ENCODE peak calls at places on chromosomes 3 and 15, in nine cellular contexts. G is endodermal cell; Q is effector memory CD4-positive, alpha-beta T cell; L is PC-3; T is CD4-positive, alpha-beta memory T cell; I is GM23338; B is CD8-positive, alpha-beta T cell; N is body of pancreas; E is breast epithelium. H is an unnamed sample.

GRCh38 chr3:134239538-134239937 is 11.1 kb downstream of the RYK start:
- DNase-seq in G (no peak), Q (no peak), L (peak), T (no peak), I (no peak), B (no peak), N (no peak), E (no peak), H (no peak)

GRCh38 chr15:62566248-62566647 is 401.2 kb upstream of the C2CD4B start:
- DNase-seq in G (no peak), Q (no peak), L (peak), T (no peak), I (no peak), B (no peak), N (no peak), E (no peak), H (no peak)

GRCh38 chr3:51946796-51947195 is 4.6 kb downstream of the PARP3 start:
- DNase-seq in G (no peak), Q (no peak), L (no peak), T (no peak), I (no peak), B (no peak), N (no peak), E (no peak), H (no peak)

GRCh38 chr3:15926866-15927265 is 129.1 kb upstream of the ANKRD28 start:
- DNase-seq in G (no peak), Q (no peak), L (no peak), T (no peak), I (no peak), B (no peak), N (no peak), E (no peak), H (no peak)

GRCh38 chr15:32677238-32677750 is 35.8 kb downstream of the SCG5 start:
- DNase-seq in G (no peak), Q (no peak), L (no peak), T (no peak), I (no peak), B (no peak), N (no peak), E (no peak), H (no peak)

GRCh38 chr3:42518800-42519567 is 16.5 kb downstream of the VIPR1 start:
- DNase-seq in G (peak), Q (peak), L (no peak), T (peak), I (peak), B (peak), N (peak), E (no peak), H (no peak)

GRCh38 chr15:23890218-23890617 is 203.1 kb upstream of the NDN start:
- DNase-seq in G (no peak), Q (no peak), L (no peak), T (no peak), I (no peak), B (no peak), N (no peak), E (no peak), H (no peak)

GRCh38 chr3:127233371-127233770 is 40.4 kb downstream of the PRR23E start:
- DNase-seq in G (peak), Q (no peak), L (peak), T (no peak), I (peak), B (no peak), N (no peak), E (no peak), H (no peak)

GRCh38 chr15:98731712-98732450 is 83.5 kb downstream of the IGF1R start:
- DNase-seq in G (peak), Q (no peak), L (no peak), T (no peak), I (no peak), B (no peak), N (no peak), E (no peak), H (no peak)

GRCh38 chr3:47578119-47578630 is 490 bp downstream of the CSPG5 start:
- DNase-seq in G (peak), Q (peak), L (no peak), T (peak), I (peak), B (peak), N (peak), E (no peak), H (no peak)

GRCh38 chr15:61584410-61584809 is 355.3 kb upstream of the RORA start:
- DNase-seq in G (no peak), Q (no peak), L (peak), T (no peak), I (no peak), B (no peak), N (no peak), E (no peak), H (no peak)

GRCh38 chr3:179768080-179768479 is 115.2 kb downstream of the USP13 start:
- DNase-seq in G (peak), Q (no peak), L (peak), T (no peak), I (peak), B (no peak), N (peak), E (no peak), H (peak)

GRCh38 chr3:7764091-7764490 is 737.5 kb upstream of the LMCD1 start:
- DNase-seq in G (no peak), Q (no peak), L (no peak), T (no peak), I (no peak), B (no peak), N (no peak), E (no peak), H (no peak)

GRCh38 chr15:75044258-75044878 is 21.0 kb downstream of the PPCDC start:
- DNase-seq in G (no peak), Q (no peak), L (no peak), T (no peak), I (no peak), B (no peak), N (no peak), E (no peak), H (no peak)
- H3K4me3 ChIP-seq in G (no peak), Q (no peak), L (no peak), T (no peak), I (no peak), B (no peak), N (no peak), E (peak), H (peak)

GRCh38 chr15:78449220-78449999 is 11.4 kb downstream of the IREB2 start:
- DNase-seq in G (no peak), Q (no peak), L (no peak), T (no peak), I (no peak), B (no peak), N (no peak), E (no peak), H (no peak)

GRCh38 chr15:78445875-78446274 is 7.9 kb downstream of the IREB2 start:
- DNase-seq in G (no peak), Q (no peak), L (no peak), T (no peak), I (no peak), B (no peak), N (no peak), E (no peak), H (no peak)

GRCh38 chr15:78446551-78446950 is 8.5 kb downstream of the IREB2 start:
- DNase-seq in G (no peak), Q (no peak), L (no peak), T (no peak), I (no peak), B (no peak), N (no peak), E (no peak), H (no peak)

GRCh38 chr15:78450285-78450858 is 12.4 kb downstream of the IREB2 start:
- DNase-seq in G (no peak), Q (no peak), L (no peak), T (no peak), I (no peak), B (no peak), N (no peak), E (no peak), H (no peak)

GRCh38 chr15:78448441-78449219 is 10.6 kb downstream of the IREB2 start:
- DNase-seq in G (no peak), Q (no peak), L (no peak), T (no peak), I (no peak), B (no peak), N (no peak), E (no peak), H (no peak)
- H3K27ac ChIP-seq in G (no peak), Q (no peak), L (no peak), T (no peak), I (peak), B (no peak), N (no peak), E (peak), H (peak)

GRCh38 chr3:105791919-105792786 is 76.7 kb downstream of the CBLB start:
- DNase-seq in G (no peak), Q (no peak), L (no peak), T (no peak), I (no peak), B (no peak), N (peak), E (no peak), H (peak)
- H3K4me3 ChIP-seq in G (no peak), Q (no peak), L (no peak), T (no peak), I (no peak), B (no peak), N (no peak), E (no peak), H (no peak)

GRCh38 chr3:136931587-136931986 is 26.2 kb upstream of the IL20RB start:
- DNase-seq in G (no peak), Q (no peak), L (peak), T (no peak), I (no peak), B (no peak), N (no peak), E (no peak), H (no peak)
- H3K27ac ChIP-seq in G (no peak), Q (no peak), L (peak), T (no peak), I (no peak), B (no peak), N (no peak), E (peak), H (no peak)

GRCh38 chr15:45167631-45168205 is 20.0 kb downstream of the SHF start:
- DNase-seq in G (no peak), Q (no peak), L (no peak), T (no peak), I (no peak), B (no peak), N (no peak), E (no peak), H (no peak)
- H3K4me3 ChIP-seq in G (peak), Q (peak), L (peak), T (no peak), I (peak), B (peak), N (no peak), E (peak), H (peak)

GRCh38 chr15:43105077-43105769 is 615 bp downstream of the UBR1 start:
- DNase-seq in G (no peak), Q (peak), L (peak), T (no peak), I (peak), B (no peak), N (peak), E (no peak), H (no peak)
- H3K27ac ChIP-seq in G (no peak), Q (peak), L (no peak), T (peak), I (peak), B (peak), N (peak), E (peak), H (peak)

H was measured in AG04450.